ENCODE peak calls at places on chromosomes 12 and 14, in five cellular contexts. One of them, this sample, is unnamed.
A peak's percentile ranks its signal among the peaks of the same experiment; 100 is the strongest.

GRCh38 chr12:114829833-114830232 is 145.9 kb upstream of the TBX3 start:
- DNase-seq in GM12891: no peak
- DNase-seq in GM10248: no peak
- DNase-seq in left colon: no peak
- DNase-seq in MCF 10A: no peak
- DNase-seq in this sample: no peak

GRCh38 chr14:80664576-80664975 is 277.0 kb downstream of the CEP128 start:
- DNase-seq in GM12891: no peak
- DNase-seq in GM10248: no peak
- DNase-seq in left colon: no peak
- DNase-seq in MCF 10A: no peak
- DNase-seq in this sample: no peak

GRCh38 chr14:51211149-51211548 is 28.9 kb upstream of the TMX1 start:
- DNase-seq in GM12891: no peak
- DNase-seq in GM10248: no peak
- DNase-seq in left colon: no peak
- DNase-seq in MCF 10A: peak; percentile 72
- DNase-seq in this sample: no peak

GRCh38 chr12:9674226-9674590 is 4.7 kb downstream of the CLEC2D start:
- DNase-seq in GM12891: no peak
- DNase-seq in GM10248: no peak
- DNase-seq in left colon: peak; percentile 22
- DNase-seq in MCF 10A: peak; percentile 5
- DNase-seq in this sample: no peak

GRCh38 chr12:120132437-120132836 is 15.9 kb upstream of the RAB35 start:
- DNase-seq in GM12891: no peak
- DNase-seq in GM10248: no peak
- DNase-seq in left colon: no peak
- DNase-seq in MCF 10A: no peak
- DNase-seq in this sample: no peak

GRCh38 chr12:42758806-42759205 is 169.3 kb upstream of the PRICKLE1 start:
- DNase-seq in GM12891: no peak
- DNase-seq in GM10248: no peak
- DNase-seq in left colon: no peak
- DNase-seq in MCF 10A: no peak
- DNase-seq in this sample: no peak

GRCh38 chr14:64388533-64389243 is 535 bp downstream of the MTHFD1 start:
- DNase-seq in GM12891: no peak
- DNase-seq in GM10248: no peak
- DNase-seq in left colon: peak; percentile 50
- DNase-seq in MCF 10A: peak; percentile 25
- DNase-seq in this sample: peak; percentile 60

GRCh38 chr14:96847451-96847850 is 50.3 kb downstream of the VRK1 start:
- DNase-seq in GM12891: no peak
- DNase-seq in GM10248: no peak
- DNase-seq in left colon: no peak
- DNase-seq in MCF 10A: no peak
- DNase-seq in this sample: no peak

GRCh38 chr12:39610626-39611025 is 9.0 kb downstream of the ABCD2 start:
- DNase-seq in GM12891: no peak
- DNase-seq in GM10248: no peak
- DNase-seq in left colon: no peak
- DNase-seq in MCF 10A: no peak
- DNase-seq in this sample: no peak

GRCh38 chr12:93441111-93441616 is 583 bp downstream of the UBE2N start:
- DNase-seq in GM12891: no peak
- DNase-seq in GM10248: peak; percentile 17
- DNase-seq in left colon: peak; percentile 69
- DNase-seq in MCF 10A: peak; percentile 30
- DNase-seq in this sample: no peak

GRCh38 chr12:13079440-13079906 is 24.0 kb downstream of the GSG1 start:
- DNase-seq in GM12891: no peak
- DNase-seq in GM10248: no peak
- DNase-seq in left colon: no peak
- DNase-seq in MCF 10A: no peak
- DNase-seq in this sample: no peak